ENCODE peak calls at places on chromosome 6, in four cellular contexts. I is GM23338, L is endothelial cell of umbilical vein, G is SK-N-SH. B is an unnamed sample.

GRCh38 chr6:137763861-137764260 is 103.2 kb upstream of the TNFAIP3 start:
- DNase-seq in G (no peak), I (no peak), L (no peak), B (no peak)

GRCh38 chr6:71157350-71157749 is 131.3 kb upstream of the OGFRL1 start:
- DNase-seq in L (no peak), G (no peak), I (peak), B (no peak)

GRCh38 chr6:35494161-35494563 is 2.7 kb downstream of the TEAD3 start:
- DNase-seq in I (peak), L (peak), G (peak), B (no peak)

GRCh38 chr6:105087571-105088211 is 92.1 kb downstream of the POPDC3 start:
- DNase-seq in I (peak), G (peak), L (peak), B (peak)

GRCh38 chr6:130575971-130576370 is 210.2 kb downstream of the TMEM200A start:
- DNase-seq in G (no peak), L (no peak), I (no peak), B (peak)

GRCh38 chr6:106142876-106143431 is 56.8 kb downstream of the PRDM1 start:
- DNase-seq in L (no peak), I (no peak), G (no peak), B (no peak)

GRCh38 chr6:78910611-78911134 is 43.3 kb downstream of the IRAK1BP1 start:
- DNase-seq in I (peak), L (peak), G (peak), B (peak)

GRCh38 chr6:29005183-29005885 is at the start of gene ZNF311:
- DNase-seq in I (peak), G (peak), L (peak), B (peak)

GRCh38 chr6:35485402-35485877 is 11.4 kb downstream of the TEAD3 start:
- DNase-seq in I (peak), L (no peak), G (no peak), B (peak)

GRCh38 chr6:139904572-139904971 is 530.1 kb upstream of the CITED2 start:
- DNase-seq in L (no peak), I (no peak), G (no peak), B (no peak)

GRCh38 chr6:72421387-72421786 is 200.5 kb upstream of the KCNQ5 start:
- DNase-seq in L (no peak), I (no peak), G (no peak), B (no peak)

GRCh38 chr6:137926207-137926731 is 59.2 kb downstream of the TNFAIP3 start:
- DNase-seq in I (peak), G (no peak), L (peak), B (no peak)

GRCh38 chr6:87837876-87838275 is 135.8 kb upstream of the AKIRIN2 start:
- DNase-seq in I (no peak), L (no peak), G (no peak), B (no peak)

GRCh38 chr6:79635179-79635578 is 4.0 kb downstream of the SH3BGRL2 start:
- DNase-seq in G (no peak), I (no peak), L (peak), B (no peak)

GRCh38 chr6:122008105-122009100 is 391.0 kb upstream of the HSF2 start:
- DNase-seq in L (no peak), G (no peak), I (peak), B (no peak)

GRCh38 chr6:169503556-169503955 is 198.3 kb downstream of the WDR27 start:
- DNase-seq in L (no peak), G (no peak), I (no peak), B (no peak)

GRCh38 chr6:68024570-68025269 is 610.4 kb upstream of the ADGRB3 start:
- DNase-seq in G (no peak), L (no peak), I (no peak), B (no peak)

GRCh38 chr6:169285165-169285564 is 31.5 kb upstream of the THBS2 start:
- DNase-seq in L (no peak), G (no peak), I (no peak), B (no peak)

GRCh38 chr6:163926642-163927041 is 512.1 kb downstream of the QKI start:
- DNase-seq in L (no peak), G (no peak), I (no peak), B (no peak)

GRCh38 chr6:119890470-119890869 is 540.9 kb upstream of the MAN1A1 start:
- DNase-seq in L (no peak), G (no peak), I (no peak), B (no peak)

GRCh38 chr6:169893624-169894023 is 142.2 kb downstream of the ERMARD start:
- DNase-seq in I (no peak), G (peak), L (no peak), B (no peak)

GRCh38 chr6:56984374-56984773 is 29.5 kb downstream of the BEND6 start:
- DNase-seq in G (no peak), I (no peak), L (no peak), B (no peak)

GRCh38 chr6:138662474-138662873 is 111.1 kb upstream of the CCDC28A start:
- DNase-seq in I (no peak), L (no peak), G (no peak), B (no peak)

GRCh38 chr6:123022980-123023379 is 26.9 kb downstream of the CLVS2 start:
- DNase-seq in I (peak), G (no peak), L (no peak), B (no peak)

GRCh38 chr6:10451828-10452509 is 37.1 kb upstream of the TFAP2A start:
- DNase-seq in L (no peak), G (no peak), I (peak), B (no peak)

GRCh38 chr6:154448448-154449096 is 61.9 kb downstream of the CNKSR3 start:
- DNase-seq in G (peak), L (peak), I (peak), B (peak)

GRCh38 chr6:3808759-3809514 is 40.2 kb upstream of the FAM50B start:
- DNase-seq in G (no peak), I (no peak), L (peak), B (peak)

GRCh38 chr6:151705994-151706733 is 101.3 kb upstream of the ESR1 start:
- DNase-seq in L (no peak), I (no peak), G (no peak), B (no peak)

GRCh38 chr6:6569768-6570167 is 18.8 kb upstream of the LY86 start:
- DNase-seq in I (no peak), L (no peak), G (no peak), B (no peak)

GRCh38 chr6:17707371-17707651 is 586 bp upstream of the NUP153 start:
- DNase-seq in G (no peak), I (no peak), L (no peak), B (no peak)

GRCh38 chr6:138157986-138158638 is 3.6 kb upstream of the ARFGEF3 start:
- DNase-seq in G (no peak), L (no peak), I (no peak), B (no peak)

GRCh38 chr6:66735106-66735890 is 1028.3 kb upstream of the EYS start:
- DNase-seq in L (no peak), G (no peak), I (no peak), B (no peak)

GRCh38 chr6:26270903-26271639 is 93.9 kb upstream of the BTN3A2 start:
- DNase-seq in L (peak), I (peak), G (peak), B (peak)

GRCh38 chr6:24004062-24004461 is 122.0 kb upstream of the NRSN1 start:
- DNase-seq in L (no peak), G (no peak), I (no peak), B (no peak)

GRCh38 chr6:108114861-108115597 is 40.5 kb upstream of the OSTM1 start:
- DNase-seq in L (peak), I (peak), G (peak), B (peak)

GRCh38 chr6:108115598-108116058 is 41.1 kb upstream of the OSTM1 start:
- DNase-seq in I (peak), G (peak), L (peak), B (peak)

GRCh38 chr6:108116781-108117426 is 42.4 kb upstream of the OSTM1 start:
- DNase-seq in L (no peak), G (peak), I (peak), B (no peak)

GRCh38 chr6:108116424-108116780 is 41.9 kb upstream of the OSTM1 start:
- DNase-seq in I (no peak), L (no peak), G (no peak), B (no peak)

GRCh38 chr6:108113557-108114519 is 39.3 kb upstream of the OSTM1 start:
- DNase-seq in G (peak), I (peak), L (peak), B (no peak)
- H3K27ac ChIP-seq in G (no peak), I (no peak), L (no peak), B (no peak)

DNA sequence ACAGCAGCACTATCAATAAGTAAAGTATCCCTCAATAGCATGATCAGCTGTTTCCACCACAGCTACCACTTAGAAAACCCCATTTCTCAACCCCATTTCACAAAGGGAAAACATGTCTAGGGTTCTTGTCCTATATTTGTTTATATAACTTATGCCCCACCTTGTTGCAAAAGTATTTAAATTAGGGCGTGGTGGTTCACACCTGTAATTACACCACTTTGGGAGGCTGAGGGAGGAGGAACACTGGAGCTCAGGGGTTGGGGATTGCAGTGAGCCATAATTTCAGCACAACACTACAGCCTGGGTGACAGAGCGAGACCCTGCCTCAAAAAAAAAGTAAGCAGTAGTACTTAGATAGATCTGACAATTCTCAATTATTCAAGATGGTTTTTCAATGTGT is 3.7 kb downstream of the MRPL14 start:
- DNase-seq in I (no peak), G (no peak), L (no peak), B (no peak)
- H3K4me3 ChIP-seq in I (no peak), G (no peak), L (no peak), B (no peak)

GRCh38 chr6:31400467-31401289 is 2.7 kb upstream of the MICA start:
- DNase-seq in L (peak), I (peak), G (no peak), B (peak)
- TF ChIP-seq POLR2AphosphoS5 in L (peak), I (no peak), G (peak), B (peak)

DNA sequence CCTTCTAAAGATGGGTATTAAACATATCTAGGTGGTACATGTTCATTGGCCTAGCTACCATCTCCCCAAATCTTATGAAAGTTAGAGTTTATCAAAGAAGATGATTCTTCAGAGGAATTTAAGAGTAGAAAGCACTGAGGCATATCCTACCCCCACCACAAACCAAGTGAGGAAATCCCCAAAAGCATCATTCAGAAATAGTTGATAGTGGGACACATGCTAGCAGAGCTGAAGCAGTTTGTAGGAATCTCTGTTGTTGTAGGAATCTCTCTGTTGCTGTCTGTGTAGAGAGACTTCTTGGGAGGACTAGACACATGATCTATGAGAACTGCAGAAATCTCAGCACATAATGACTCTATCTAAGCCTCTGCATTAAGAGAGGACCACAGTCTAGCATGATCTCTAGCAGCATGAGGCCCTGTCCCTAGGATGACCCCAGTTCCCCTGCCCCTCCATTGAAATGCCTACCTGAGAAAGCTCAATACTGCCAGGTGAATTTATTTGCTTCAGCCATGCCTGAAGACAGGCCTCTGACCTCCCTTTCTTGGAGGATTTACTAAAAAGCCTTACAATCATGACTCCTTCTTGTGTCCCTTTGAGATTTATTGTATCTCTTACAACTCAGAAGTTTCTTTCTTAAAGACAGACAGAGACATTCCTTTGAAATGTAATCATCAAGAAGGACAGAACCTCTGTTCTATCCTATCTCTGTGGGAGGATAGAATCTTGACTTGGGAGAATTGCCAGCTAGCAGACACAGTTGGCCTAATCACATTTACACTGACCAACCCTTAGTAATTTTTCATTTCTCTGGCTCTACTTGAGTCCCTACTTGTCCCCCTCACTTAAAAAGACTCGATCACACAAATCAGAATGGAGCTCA is 582.4 kb downstream of the PHF3 start:
- DNase-seq in I (no peak), G (no peak), L (no peak), B (no peak)
- H3K27ac ChIP-seq in I (no peak), G (peak), L (no peak), B (no peak)